ENCODE peak calls at places on chromosomes 16 and 17, in nine cellular contexts. One of them, this sample, is unnamed.

GRCh38 chr17:40459646-40460584 is 16.7 kb downstream of the IGFBP4 start:
- DNase-seq in mucosa of descending colon: no peak
- DNase-seq in fibroblast of lung: no peak
- DNase-seq in CD8-positive, alpha-beta T cell: no peak
- DNase-seq in tibial artery: no peak
- DNase-seq in stomach: no peak
- DNase-seq in choroid plexus epithelial cell: no peak
- DNase-seq in Peyer's patch: no peak
- DNase-seq in A549: peak
- DNase-seq in this sample: no peak

GRCh38 chr16:53061256-53061655 is 6.5 kb downstream of the CHD9 start:
- DNase-seq in mucosa of descending colon: no peak
- DNase-seq in fibroblast of lung: no peak
- DNase-seq in CD8-positive, alpha-beta T cell: no peak
- DNase-seq in tibial artery: no peak
- DNase-seq in stomach: no peak
- DNase-seq in choroid plexus epithelial cell: no peak
- DNase-seq in Peyer's patch: no peak
- DNase-seq in A549: no peak
- DNase-seq in this sample: no peak

GRCh38 chr16:15751940-15752339 is 101.9 kb downstream of the NDE1 start:
- DNase-seq in mucosa of descending colon: no peak
- DNase-seq in fibroblast of lung: no peak
- DNase-seq in CD8-positive, alpha-beta T cell: no peak
- DNase-seq in tibial artery: no peak
- DNase-seq in stomach: no peak
- DNase-seq in choroid plexus epithelial cell: no peak
- DNase-seq in Peyer's patch: no peak
- DNase-seq in A549: no peak
- DNase-seq in this sample: no peak

GRCh38 chr17:73984981-73985380 is 218.5 kb upstream of the RPL38 start:
- DNase-seq in mucosa of descending colon: no peak
- DNase-seq in fibroblast of lung: no peak
- DNase-seq in CD8-positive, alpha-beta T cell: no peak
- DNase-seq in tibial artery: no peak
- DNase-seq in stomach: no peak
- DNase-seq in choroid plexus epithelial cell: no peak
- DNase-seq in Peyer's patch: no peak
- DNase-seq in A549: no peak
- DNase-seq in this sample: no peak

GRCh38 chr16:2497641-2498040 is 16.1 kb upstream of the ATP6V0C start:
- DNase-seq in mucosa of descending colon: no peak
- DNase-seq in fibroblast of lung: no peak
- DNase-seq in CD8-positive, alpha-beta T cell: no peak
- DNase-seq in tibial artery: no peak
- DNase-seq in stomach: no peak
- DNase-seq in choroid plexus epithelial cell: no peak
- DNase-seq in Peyer's patch: no peak
- DNase-seq in A549: no peak
- DNase-seq in this sample: peak

GRCh38 chr16:11572301-11572995 is 14.3 kb downstream of the LITAF start:
- DNase-seq in mucosa of descending colon: no peak
- DNase-seq in fibroblast of lung: no peak
- DNase-seq in CD8-positive, alpha-beta T cell: peak
- DNase-seq in tibial artery: no peak
- DNase-seq in stomach: no peak
- DNase-seq in choroid plexus epithelial cell: no peak
- DNase-seq in Peyer's patch: peak
- DNase-seq in A549: no peak
- DNase-seq in this sample: no peak

GRCh38 chr16:81621496-81621895 is 157.6 kb upstream of the PLCG2 start:
- DNase-seq in mucosa of descending colon: no peak
- DNase-seq in fibroblast of lung: no peak
- DNase-seq in CD8-positive, alpha-beta T cell: no peak
- DNase-seq in tibial artery: no peak
- DNase-seq in stomach: no peak
- DNase-seq in choroid plexus epithelial cell: no peak
- DNase-seq in Peyer's patch: no peak
- DNase-seq in A549: no peak
- DNase-seq in this sample: no peak

GRCh38 chr17:42337442-42337841 is 49.1 kb downstream of the STAT5A start:
- DNase-seq in mucosa of descending colon: peak
- DNase-seq in fibroblast of lung: peak
- DNase-seq in CD8-positive, alpha-beta T cell: peak
- DNase-seq in tibial artery: no peak
- DNase-seq in stomach: no peak
- DNase-seq in choroid plexus epithelial cell: peak
- DNase-seq in Peyer's patch: peak
- DNase-seq in A549: no peak
- DNase-seq in this sample: no peak

GRCh38 chr17:75240394-75241142 is 20.8 kb downstream of the GGA3 start:
- DNase-seq in mucosa of descending colon: no peak
- DNase-seq in fibroblast of lung: peak
- DNase-seq in CD8-positive, alpha-beta T cell: no peak
- DNase-seq in tibial artery: no peak
- DNase-seq in stomach: no peak
- DNase-seq in choroid plexus epithelial cell: peak
- DNase-seq in Peyer's patch: no peak
- DNase-seq in A549: peak
- DNase-seq in this sample: no peak

GRCh38 chr17:50890675-50891516 is 24.7 kb upstream of the TOB1 start:
- DNase-seq in mucosa of descending colon: no peak
- DNase-seq in fibroblast of lung: no peak
- DNase-seq in CD8-positive, alpha-beta T cell: no peak
- DNase-seq in tibial artery: no peak
- DNase-seq in stomach: peak
- DNase-seq in choroid plexus epithelial cell: no peak
- DNase-seq in Peyer's patch: no peak
- DNase-seq in A549: peak
- DNase-seq in this sample: no peak

GRCh38 chr17:69423450-69423849 is 9.0 kb downstream of the MAP2K6 start:
- DNase-seq in mucosa of descending colon: no peak
- DNase-seq in fibroblast of lung: no peak
- DNase-seq in CD8-positive, alpha-beta T cell: no peak
- DNase-seq in tibial artery: no peak
- DNase-seq in stomach: no peak
- DNase-seq in choroid plexus epithelial cell: peak
- DNase-seq in Peyer's patch: no peak
- DNase-seq in A549: no peak
- DNase-seq in this sample: no peak

GRCh38 chr17:7903154-7904103 is 12.7 kb downstream of the RNF227 start:
- DNase-seq in mucosa of descending colon: no peak
- DNase-seq in fibroblast of lung: no peak
- DNase-seq in CD8-positive, alpha-beta T cell: no peak
- DNase-seq in tibial artery: no peak
- DNase-seq in stomach: no peak
- DNase-seq in choroid plexus epithelial cell: peak
- DNase-seq in Peyer's patch: no peak
- DNase-seq in A549: no peak
- DNase-seq in this sample: no peak

DNA sequence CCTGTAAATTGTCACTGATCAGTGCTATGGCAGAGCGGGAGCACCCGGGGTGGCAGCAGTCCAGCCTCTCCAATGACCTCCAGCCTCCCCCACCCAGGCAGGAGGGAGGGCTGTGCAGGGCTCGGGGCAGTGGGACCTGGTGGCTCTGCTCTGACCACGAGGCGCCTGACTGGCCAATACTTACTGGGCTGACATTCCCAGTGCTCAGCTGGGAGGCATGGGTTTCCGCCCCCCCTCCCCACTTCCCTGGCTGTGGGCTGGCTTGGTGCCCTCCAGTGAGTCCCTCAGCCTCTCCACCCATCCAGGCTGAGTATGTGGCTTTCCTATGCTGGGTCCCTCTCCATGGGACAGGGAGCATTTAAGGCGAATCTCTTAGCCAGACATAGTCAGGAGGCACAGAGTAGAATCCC is 2.7 kb downstream of the SOCS3 start:
- DNase-seq in mucosa of descending colon: peak
- DNase-seq in fibroblast of lung: peak
- DNase-seq in CD8-positive, alpha-beta T cell: no peak
- DNase-seq in tibial artery: no peak
- DNase-seq in stomach: no peak
- DNase-seq in choroid plexus epithelial cell: peak
- DNase-seq in Peyer's patch: no peak
- DNase-seq in A549: peak
- DNase-seq in this sample: peak
- H3K4me3 ChIP-seq in mucosa of descending colon: no peak
- H3K4me3 ChIP-seq in fibroblast of lung: peak
- H3K4me3 ChIP-seq in CD8-positive, alpha-beta T cell: peak
- H3K4me3 ChIP-seq in tibial artery: peak
- H3K4me3 ChIP-seq in stomach: peak
- H3K4me3 ChIP-seq in choroid plexus epithelial cell: peak
- H3K4me3 ChIP-seq in Peyer's patch: no peak
- H3K4me3 ChIP-seq in A549: peak
- H3K4me3 ChIP-seq in this sample: peak

GRCh38 chr16:85333337-85333736 is 221.1 kb upstream of the CIBAR2 start:
- DNase-seq in mucosa of descending colon: no peak
- DNase-seq in fibroblast of lung: no peak
- DNase-seq in CD8-positive, alpha-beta T cell: no peak
- DNase-seq in tibial artery: no peak
- DNase-seq in stomach: no peak
- DNase-seq in choroid plexus epithelial cell: no peak
- DNase-seq in Peyer's patch: no peak
- DNase-seq in A549: no peak
- DNase-seq in this sample: no peak

GRCh38 chr16:85333744-85334640 is 221.7 kb upstream of the CIBAR2 start:
- DNase-seq in mucosa of descending colon: no peak
- DNase-seq in fibroblast of lung: no peak
- DNase-seq in CD8-positive, alpha-beta T cell: no peak
- DNase-seq in tibial artery: no peak
- DNase-seq in stomach: no peak
- DNase-seq in choroid plexus epithelial cell: no peak
- DNase-seq in Peyer's patch: no peak
- DNase-seq in A549: no peak
- DNase-seq in this sample: no peak

GRCh38 chr16:85332175-85332574 is 219.9 kb upstream of the CIBAR2 start:
- DNase-seq in mucosa of descending colon: no peak
- DNase-seq in fibroblast of lung: no peak
- DNase-seq in CD8-positive, alpha-beta T cell: no peak
- DNase-seq in tibial artery: no peak
- DNase-seq in stomach: no peak
- DNase-seq in choroid plexus epithelial cell: no peak
- DNase-seq in Peyer's patch: no peak
- DNase-seq in A549: no peak
- DNase-seq in this sample: no peak

GRCh38 chr16:85335584-85336492 is 223.6 kb upstream of the CIBAR2 start:
- DNase-seq in mucosa of descending colon: peak
- DNase-seq in fibroblast of lung: peak
- DNase-seq in CD8-positive, alpha-beta T cell: no peak
- DNase-seq in tibial artery: no peak
- DNase-seq in stomach: no peak
- DNase-seq in choroid plexus epithelial cell: peak
- DNase-seq in Peyer's patch: peak
- DNase-seq in A549: peak
- DNase-seq in this sample: no peak

GRCh38 chr16:85334718-85335583 is 222.7 kb upstream of the CIBAR2 start:
- DNase-seq in mucosa of descending colon: peak
- DNase-seq in fibroblast of lung: peak
- DNase-seq in CD8-positive, alpha-beta T cell: no peak
- DNase-seq in tibial artery: no peak
- DNase-seq in stomach: peak
- DNase-seq in choroid plexus epithelial cell: peak
- DNase-seq in Peyer's patch: no peak
- DNase-seq in A549: no peak
- DNase-seq in this sample: no peak
- TF ChIP-seq CTCF in mucosa of descending colon: no peak
- TF ChIP-seq CTCF in fibroblast of lung: no peak
- TF ChIP-seq CTCF in CD8-positive, alpha-beta T cell: no peak
- TF ChIP-seq CTCF in tibial artery: no peak
- TF ChIP-seq CTCF in stomach: no peak
- TF ChIP-seq CTCF in choroid plexus epithelial cell: no peak
- TF ChIP-seq CTCF in Peyer's patch: no peak
- TF ChIP-seq CTCF in A549: no peak
- TF ChIP-seq CTCF in this sample: no peak

GRCh38 chr17:63694974-63695773 is 4.8 kb downstream of the LIMD2 start:
- DNase-seq in mucosa of descending colon: no peak
- DNase-seq in fibroblast of lung: no peak
- DNase-seq in CD8-positive, alpha-beta T cell: no peak
- DNase-seq in tibial artery: no peak
- DNase-seq in stomach: no peak
- DNase-seq in choroid plexus epithelial cell: no peak
- DNase-seq in Peyer's patch: peak
- DNase-seq in A549: no peak
- DNase-seq in this sample: no peak

GRCh38 chr17:63698381-63698885 is 1.5 kb downstream of the LIMD2 start:
- DNase-seq in mucosa of descending colon: peak
- DNase-seq in fibroblast of lung: no peak
- DNase-seq in CD8-positive, alpha-beta T cell: no peak
- DNase-seq in tibial artery: no peak
- DNase-seq in stomach: peak
- DNase-seq in choroid plexus epithelial cell: no peak
- DNase-seq in Peyer's patch: no peak
- DNase-seq in A549: no peak
- DNase-seq in this sample: peak

GRCh38 chr17:63697341-63698286 is 2.3 kb downstream of the LIMD2 start:
- DNase-seq in mucosa of descending colon: peak
- DNase-seq in fibroblast of lung: no peak
- DNase-seq in CD8-positive, alpha-beta T cell: peak
- DNase-seq in tibial artery: no peak
- DNase-seq in stomach: peak
- DNase-seq in choroid plexus epithelial cell: peak
- DNase-seq in Peyer's patch: peak
- DNase-seq in A549: peak
- DNase-seq in this sample: peak

GRCh38 chr17:63695889-63696288 is 4.0 kb downstream of the LIMD2 start:
- DNase-seq in mucosa of descending colon: no peak
- DNase-seq in fibroblast of lung: no peak
- DNase-seq in CD8-positive, alpha-beta T cell: no peak
- DNase-seq in tibial artery: no peak
- DNase-seq in stomach: no peak
- DNase-seq in choroid plexus epithelial cell: no peak
- DNase-seq in Peyer's patch: no peak
- DNase-seq in A549: no peak
- DNase-seq in this sample: no peak

GRCh38 chr17:63696381-63696961 is 3.5 kb downstream of the LIMD2 start:
- DNase-seq in mucosa of descending colon: no peak
- DNase-seq in fibroblast of lung: no peak
- DNase-seq in CD8-positive, alpha-beta T cell: no peak
- DNase-seq in tibial artery: no peak
- DNase-seq in stomach: peak
- DNase-seq in choroid plexus epithelial cell: peak
- DNase-seq in Peyer's patch: peak
- DNase-seq in A549: peak
- DNase-seq in this sample: no peak
- H3K4me3 ChIP-seq in mucosa of descending colon: no peak
- H3K4me3 ChIP-seq in fibroblast of lung: no peak
- H3K4me3 ChIP-seq in CD8-positive, alpha-beta T cell: peak
- H3K4me3 ChIP-seq in tibial artery: no peak
- H3K4me3 ChIP-seq in stomach: no peak
- H3K4me3 ChIP-seq in choroid plexus epithelial cell: no peak
- H3K4me3 ChIP-seq in Peyer's patch: no peak
- H3K4me3 ChIP-seq in A549: no peak
- H3K4me3 ChIP-seq in this sample: no peak

DNA sequence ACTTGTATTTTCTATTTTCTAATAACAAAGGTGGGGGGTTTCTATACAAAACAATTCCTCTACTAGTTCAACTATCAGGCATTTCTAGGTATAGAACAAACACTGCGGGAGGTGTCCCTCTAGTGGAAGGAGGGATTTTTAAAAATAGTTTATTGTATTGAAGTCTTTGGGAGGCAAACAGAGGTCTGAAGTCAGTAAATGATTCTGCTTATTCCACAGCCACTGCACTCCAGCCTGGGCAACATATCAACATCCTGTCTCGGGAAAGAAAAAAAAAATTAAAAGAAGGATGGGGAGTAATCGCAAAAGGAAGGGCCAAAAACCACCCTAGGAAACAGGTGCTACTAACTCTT is 648 bp upstream of the ERCC4 start:
- DNase-seq in mucosa of descending colon: no peak
- DNase-seq in fibroblast of lung: peak
- DNase-seq in CD8-positive, alpha-beta T cell: no peak
- DNase-seq in tibial artery: no peak
- DNase-seq in stomach: no peak
- DNase-seq in choroid plexus epithelial cell: peak
- DNase-seq in Peyer's patch: no peak
- DNase-seq in A549: no peak
- DNase-seq in this sample: no peak
- TF ChIP-seq CTCF in mucosa of descending colon: no peak
- TF ChIP-seq CTCF in fibroblast of lung: peak
- TF ChIP-seq CTCF in CD8-positive, alpha-beta T cell: peak
- TF ChIP-seq CTCF in tibial artery: no peak
- TF ChIP-seq CTCF in stomach: no peak
- TF ChIP-seq CTCF in choroid plexus epithelial cell: no peak
- TF ChIP-seq CTCF in Peyer's patch: no peak
- TF ChIP-seq CTCF in A549: no peak
- TF ChIP-seq CTCF in this sample: no peak